ENCODE peak calls at places on chromosomes 11 and 22, in nine cellular contexts. One of them, this sample, is unnamed. For H3K9me3, the result is how much of the 10 kb centered on the place peaks cover.

GRCh38 chr11:41053894-41054293 is 405.6 kb downstream of the LRRC4C start:
- DNase-seq in lower lobe of right lung: no peak
- DNase-seq in fibroblast of lung: no peak
- DNase-seq in transverse colon: no peak
- DNase-seq in stomach: no peak
- DNase-seq in HCT116: no peak
- DNase-seq in mammary epithelial cell: peak
- DNase-seq in A549: no peak
- DNase-seq in colonic mucosa: no peak
- DNase-seq in this sample: no peak

GRCh38 chr22:43837666-43838065 is 24.6 kb downstream of the SULT4A1 start:
- DNase-seq in lower lobe of right lung: no peak
- DNase-seq in fibroblast of lung: no peak
- DNase-seq in stomach: no peak
- DNase-seq in mammary epithelial cell: no peak
- DNase-seq in transverse colon: no peak
- DNase-seq in colonic mucosa: no peak
- DNase-seq in HCT116: no peak
- DNase-seq in A549: no peak
- DNase-seq in this sample: no peak

GRCh38 chr11:61541568-61541967 is 33.0 kb downstream of the LRRC10B start:
- DNase-seq in stomach: no peak
- DNase-seq in transverse colon: no peak
- DNase-seq in fibroblast of lung: peak
- DNase-seq in A549: peak
- DNase-seq in lower lobe of right lung: no peak
- DNase-seq in colonic mucosa: no peak
- DNase-seq in mammary epithelial cell: no peak
- DNase-seq in HCT116: peak
- DNase-seq in this sample: no peak

GRCh38 chr11:10594407-10594806 is 25.9 kb upstream of the LYVE1 start:
- DNase-seq in colonic mucosa: no peak
- DNase-seq in stomach: no peak
- DNase-seq in mammary epithelial cell: peak
- DNase-seq in lower lobe of right lung: no peak
- DNase-seq in transverse colon: no peak
- DNase-seq in HCT116: no peak
- DNase-seq in A549: no peak
- DNase-seq in fibroblast of lung: no peak
- DNase-seq in this sample: no peak

GRCh38 chr22:45678961-45679912 is 7.6 kb downstream of the ATXN10 start:
- DNase-seq in lower lobe of right lung: no peak
- DNase-seq in HCT116: no peak
- DNase-seq in fibroblast of lung: peak
- DNase-seq in stomach: no peak
- DNase-seq in colonic mucosa: no peak
- DNase-seq in transverse colon: no peak
- DNase-seq in A549: no peak
- DNase-seq in mammary epithelial cell: peak
- DNase-seq in this sample: no peak

GRCh38 chr11:118621898-118622375 is 14.5 kb downstream of the PHLDB1 start:
- DNase-seq in transverse colon: no peak
- DNase-seq in colonic mucosa: no peak
- DNase-seq in fibroblast of lung: no peak
- DNase-seq in A549: no peak
- DNase-seq in HCT116: no peak
- DNase-seq in lower lobe of right lung: no peak
- DNase-seq in stomach: no peak
- DNase-seq in mammary epithelial cell: no peak
- DNase-seq in this sample: peak

GRCh38 chr11:17695454-17696441 is 23.6 kb upstream of the MYOD1 start:
- DNase-seq in A549: no peak
- DNase-seq in stomach: no peak
- DNase-seq in transverse colon: no peak
- DNase-seq in HCT116: no peak
- DNase-seq in fibroblast of lung: no peak
- DNase-seq in mammary epithelial cell: no peak
- DNase-seq in colonic mucosa: no peak
- DNase-seq in lower lobe of right lung: no peak
- DNase-seq in this sample: no peak

GRCh38 chr11:33912405-33913361 is 20.8 kb upstream of the LMO2 start:
- DNase-seq in transverse colon: no peak
- DNase-seq in A549: peak
- DNase-seq in stomach: no peak
- DNase-seq in HCT116: peak
- DNase-seq in colonic mucosa: no peak
- DNase-seq in fibroblast of lung: peak
- DNase-seq in mammary epithelial cell: peak
- DNase-seq in lower lobe of right lung: no peak
- DNase-seq in this sample: no peak

GRCh38 chr22:39907035-39907434 is 6.2 kb downstream of the GRAP2 start:
- DNase-seq in mammary epithelial cell: no peak
- DNase-seq in lower lobe of right lung: no peak
- DNase-seq in colonic mucosa: no peak
- DNase-seq in transverse colon: no peak
- DNase-seq in HCT116: no peak
- DNase-seq in A549: no peak
- DNase-seq in fibroblast of lung: no peak
- DNase-seq in stomach: no peak
- DNase-seq in this sample: no peak

GRCh38 chr11:64849600-64850356 is 5.3 kb upstream of the CDC42BPG start:
- DNase-seq in transverse colon: no peak
- DNase-seq in HCT116: no peak
- DNase-seq in A549: no peak
- DNase-seq in colonic mucosa: no peak
- DNase-seq in lower lobe of right lung: no peak
- DNase-seq in stomach: no peak
- DNase-seq in fibroblast of lung: no peak
- DNase-seq in mammary epithelial cell: no peak
- DNase-seq in this sample: no peak

GRCh38 chr11:73480677-73481076 is 104.5 kb downstream of the RELT start:
- DNase-seq in stomach: no peak
- DNase-seq in HCT116: no peak
- DNase-seq in colonic mucosa: no peak
- DNase-seq in transverse colon: no peak
- DNase-seq in fibroblast of lung: no peak
- DNase-seq in A549: no peak
- DNase-seq in lower lobe of right lung: no peak
- DNase-seq in mammary epithelial cell: peak
- DNase-seq in this sample: no peak

GRCh38 chr22:38696606-38697005 is 4.1 kb downstream of the JOSD1 start:
- DNase-seq in A549: peak
- DNase-seq in fibroblast of lung: peak
- DNase-seq in mammary epithelial cell: peak
- DNase-seq in stomach: no peak
- DNase-seq in HCT116: peak
- DNase-seq in transverse colon: no peak
- DNase-seq in colonic mucosa: no peak
- DNase-seq in lower lobe of right lung: no peak
- DNase-seq in this sample: peak

GRCh38 chr22:39212721-39213376 is 31.9 kb downstream of the PDGFB start:
- DNase-seq in fibroblast of lung: peak
- DNase-seq in transverse colon: no peak
- DNase-seq in HCT116: peak
- DNase-seq in lower lobe of right lung: peak
- DNase-seq in A549: peak
- DNase-seq in colonic mucosa: no peak
- DNase-seq in mammary epithelial cell: peak
- DNase-seq in stomach: no peak
- DNase-seq in this sample: no peak

GRCh38 chr11:94674005-94674491 is 94.1 kb upstream of the AMOTL1 start:
- DNase-seq in HCT116: no peak
- DNase-seq in fibroblast of lung: no peak
- DNase-seq in stomach: no peak
- DNase-seq in colonic mucosa: no peak
- DNase-seq in mammary epithelial cell: peak
- DNase-seq in transverse colon: no peak
- DNase-seq in lower lobe of right lung: no peak
- DNase-seq in A549: no peak
- DNase-seq in this sample: no peak

GRCh38 chr22:36048911-36049677 is 20.5 kb upstream of the RBFOX2 start:
- DNase-seq in transverse colon: no peak
- DNase-seq in fibroblast of lung: peak
- DNase-seq in colonic mucosa: no peak
- DNase-seq in HCT116: no peak
- DNase-seq in A549: no peak
- DNase-seq in stomach: no peak
- DNase-seq in lower lobe of right lung: no peak
- DNase-seq in mammary epithelial cell: peak
- DNase-seq in this sample: no peak

GRCh38 chr11:41431784-41432183 is 27.7 kb downstream of the LRRC4C start:
- DNase-seq in A549: no peak
- DNase-seq in fibroblast of lung: no peak
- DNase-seq in HCT116: no peak
- DNase-seq in stomach: no peak
- DNase-seq in transverse colon: no peak
- DNase-seq in colonic mucosa: no peak
- DNase-seq in lower lobe of right lung: no peak
- DNase-seq in mammary epithelial cell: no peak
- DNase-seq in this sample: no peak

GRCh38 chr11:15800121-15800800 is 556.1 kb downstream of the SOX6 start:
- DNase-seq in transverse colon: peak
- DNase-seq in colonic mucosa: peak
- DNase-seq in mammary epithelial cell: peak
- DNase-seq in HCT116: no peak
- DNase-seq in A549: no peak
- DNase-seq in stomach: peak
- DNase-seq in fibroblast of lung: peak
- DNase-seq in lower lobe of right lung: peak
- DNase-seq in this sample: peak

GRCh38 chr11:120643254-120643653 is 131.7 kb downstream of the GRIK4 start:
- DNase-seq in transverse colon: no peak
- DNase-seq in A549: no peak
- DNase-seq in HCT116: no peak
- DNase-seq in lower lobe of right lung: no peak
- DNase-seq in fibroblast of lung: no peak
- DNase-seq in colonic mucosa: no peak
- DNase-seq in stomach: no peak
- DNase-seq in mammary epithelial cell: no peak
- DNase-seq in this sample: no peak

DNA sequence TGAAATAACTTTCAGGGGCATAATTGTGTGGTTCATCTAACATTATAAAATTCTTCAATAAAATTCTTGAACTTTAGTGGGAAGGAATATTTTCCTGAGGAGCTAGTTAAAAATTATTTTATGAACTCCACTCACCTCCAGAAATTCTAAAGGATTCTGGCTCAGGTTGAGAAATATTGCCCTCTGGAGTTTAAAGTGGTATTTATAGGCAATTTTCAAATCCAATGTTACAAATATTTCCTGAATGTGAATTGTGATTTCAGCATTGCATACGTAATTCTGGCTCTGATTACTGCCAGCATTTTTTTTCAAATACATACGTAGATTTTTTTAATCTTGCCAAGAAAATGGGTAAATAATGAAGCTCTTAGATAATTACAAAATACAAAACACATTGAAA is 598.2 kb upstream of the ANO3 start:
- DNase-seq in fibroblast of lung: no peak
- DNase-seq in lower lobe of right lung: no peak
- DNase-seq in mammary epithelial cell: no peak
- DNase-seq in HCT116: no peak
- DNase-seq in A549: no peak
- DNase-seq in colonic mucosa: no peak
- DNase-seq in transverse colon: no peak
- DNase-seq in stomach: no peak
- DNase-seq in this sample: no peak
- TF ChIP-seq CTCF in fibroblast of lung: peak
- TF ChIP-seq CTCF in lower lobe of right lung: no peak
- TF ChIP-seq CTCF in mammary epithelial cell: no peak
- TF ChIP-seq CTCF in HCT116: no peak
- TF ChIP-seq CTCF in A549: no peak
- TF ChIP-seq CTCF in colonic mucosa: no peak
- TF ChIP-seq CTCF in transverse colon: no peak
- TF ChIP-seq CTCF in stomach: no peak
- TF ChIP-seq CTCF in this sample: no peak

GRCh38 chr11:134539285-134539684 is 127.2 kb upstream of the B3GAT1 start:
- DNase-seq in mammary epithelial cell: no peak
- DNase-seq in A549: no peak
- DNase-seq in HCT116: no peak
- DNase-seq in stomach: no peak
- DNase-seq in fibroblast of lung: no peak
- DNase-seq in lower lobe of right lung: no peak
- DNase-seq in transverse colon: no peak
- DNase-seq in colonic mucosa: no peak
- DNase-seq in this sample: no peak
- H3K9me3 ChIP-seq in mammary epithelial cell: under half
- H3K9me3 ChIP-seq in A549: under half
- H3K9me3 ChIP-seq in HCT116: under half
- H3K9me3 ChIP-seq in stomach: under half
- H3K9me3 ChIP-seq in fibroblast of lung: under half
- H3K9me3 ChIP-seq in lower lobe of right lung: under half
- H3K9me3 ChIP-seq in transverse colon: under half
- H3K9me3 ChIP-seq in colonic mucosa: under half
- H3K9me3 ChIP-seq in this sample: under half

GRCh38 chr11:69643646-69644045 is 2.7 kb downstream of the CCND1 start:
- DNase-seq in A549: no peak
- DNase-seq in mammary epithelial cell: no peak
- DNase-seq in fibroblast of lung: no peak
- DNase-seq in lower lobe of right lung: no peak
- DNase-seq in colonic mucosa: no peak
- DNase-seq in stomach: no peak
- DNase-seq in transverse colon: no peak
- DNase-seq in HCT116: no peak
- DNase-seq in this sample: no peak
- TF ChIP-seq CTCF in A549: peak
- TF ChIP-seq CTCF in mammary epithelial cell: no peak
- TF ChIP-seq CTCF in fibroblast of lung: no peak
- TF ChIP-seq CTCF in lower lobe of right lung: no peak
- TF ChIP-seq CTCF in colonic mucosa: peak
- TF ChIP-seq CTCF in stomach: no peak
- TF ChIP-seq CTCF in transverse colon: no peak
- TF ChIP-seq CTCF in HCT116: no peak
- TF ChIP-seq CTCF in this sample: no peak

DNA sequence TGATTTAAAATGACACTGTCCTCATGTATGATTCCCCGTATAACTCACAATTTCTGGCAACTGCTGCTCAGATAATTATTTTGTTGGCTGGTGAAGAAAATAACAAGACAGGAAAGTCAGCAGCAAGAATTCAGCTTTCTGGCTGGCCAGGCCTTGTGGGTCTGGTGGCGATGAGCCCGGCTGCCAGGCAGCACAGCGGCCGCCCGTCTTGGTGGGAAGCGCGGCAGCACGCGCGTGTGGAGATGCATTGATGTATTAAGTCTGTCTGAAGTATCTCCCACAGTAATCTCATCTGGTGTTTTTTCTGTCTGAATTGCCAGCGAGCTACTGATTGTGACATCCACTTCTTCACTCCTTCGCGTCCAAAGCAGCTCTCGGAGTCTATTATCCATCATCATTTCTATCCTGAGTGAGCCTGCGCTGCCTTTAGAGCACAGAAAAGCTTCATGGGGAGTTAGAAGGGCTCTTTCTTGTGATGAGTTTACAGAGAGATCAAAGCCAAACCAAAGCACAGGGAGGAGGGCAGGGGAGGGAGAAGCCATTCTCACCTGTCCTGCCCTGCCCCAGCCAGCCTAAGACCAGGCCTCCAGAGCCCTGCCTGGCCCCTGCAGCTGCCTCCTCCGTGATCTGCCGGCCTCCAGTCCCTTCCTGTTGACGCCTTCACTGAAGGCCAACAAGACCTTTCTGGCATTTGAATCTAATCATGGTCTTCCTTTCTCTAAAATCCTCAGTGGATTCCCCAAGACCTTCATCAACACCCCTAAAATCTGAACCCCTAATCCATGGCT is 1418.9 kb downstream of the TBC1D22A start:
- DNase-seq in transverse colon: no peak
- DNase-seq in colonic mucosa: no peak
- DNase-seq in A549: no peak
- DNase-seq in fibroblast of lung: no peak
- DNase-seq in HCT116: no peak
- DNase-seq in stomach: no peak
- DNase-seq in lower lobe of right lung: no peak
- DNase-seq in mammary epithelial cell: no peak
- DNase-seq in this sample: no peak
- H3K9me3 ChIP-seq in transverse colon: under half
- H3K9me3 ChIP-seq in colonic mucosa: under half
- H3K9me3 ChIP-seq in A549: under half
- H3K9me3 ChIP-seq in fibroblast of lung: under half
- H3K9me3 ChIP-seq in HCT116: under half
- H3K9me3 ChIP-seq in stomach: under half
- H3K9me3 ChIP-seq in lower lobe of right lung: under half
- H3K9me3 ChIP-seq in mammary epithelial cell: half or more
- H3K9me3 ChIP-seq in this sample: under half